ENCODE peak calls at places on chromosomes 13 and 19, in seven cellular contexts. One of them, this sample, is unnamed.

GRCh38 chr19:5170329-5170745 is 170.3 kb downstream of the PTPRS start:
- DNase-seq in HepG2: no peak
- DNase-seq in GM12878: no peak
- DNase-seq in K562: peak; percentile 62
- DNase-seq in SK-N-SH: peak; percentile 58
- DNase-seq in HCT116: no peak
- DNase-seq in H1: no peak
- DNase-seq in this sample: no peak

GRCh38 chr19:7497292-7497691 is 8.5 kb upstream of the PEX11G start:
- DNase-seq in K562: peak; percentile 42
- DNase-seq in HCT116: no peak
- DNase-seq in H1: no peak
- DNase-seq in SK-N-SH: no peak
- DNase-seq in GM12878: no peak
- DNase-seq in HepG2: no peak
- DNase-seq in this sample: no peak

GRCh38 chr13:100800283-100800875 is 125.8 kb upstream of the TMTC4 start:
- DNase-seq in HepG2: no peak
- DNase-seq in GM12878: no peak
- DNase-seq in H1: no peak
- DNase-seq in K562: no peak
- DNase-seq in SK-N-SH: no peak
- DNase-seq in HCT116: no peak
- DNase-seq in this sample: no peak

GRCh38 chr19:53537523-53538377 is at the start of gene ZNF331:
- DNase-seq in SK-N-SH: peak; percentile 88
- DNase-seq in GM12878: peak; percentile 63
- DNase-seq in H1: no peak
- DNase-seq in K562: no peak
- DNase-seq in HCT116: no peak
- DNase-seq in HepG2: peak; percentile 39
- DNase-seq in this sample: peak; percentile 43

GRCh38 chr13:23447927-23448326 is 14.4 kb upstream of the SACS start:
- DNase-seq in HepG2: no peak
- DNase-seq in H1: no peak
- DNase-seq in GM12878: no peak
- DNase-seq in K562: no peak
- DNase-seq in HCT116: no peak
- DNase-seq in SK-N-SH: no peak
- DNase-seq in this sample: no peak

GRCh38 chr13:35720690-35721554 is 244.4 kb upstream of the MAB21L1 start:
- DNase-seq in HCT116: peak; percentile 13
- DNase-seq in GM12878: no peak
- DNase-seq in HepG2: peak; percentile 31
- DNase-seq in SK-N-SH: peak; percentile 89
- DNase-seq in K562: peak; percentile 75
- DNase-seq in H1: peak; percentile 60
- DNase-seq in this sample: peak; percentile 27

GRCh38 chr13:84377071-84377470 is 494.8 kb upstream of the SLITRK1 start:
- DNase-seq in HepG2: no peak
- DNase-seq in HCT116: no peak
- DNase-seq in GM12878: no peak
- DNase-seq in SK-N-SH: no peak
- DNase-seq in K562: no peak
- DNase-seq in H1: no peak
- DNase-seq in this sample: no peak

GRCh38 chr13:110062077-110062776 is 244.7 kb downstream of the COL4A1 start:
- DNase-seq in HCT116: no peak
- DNase-seq in K562: no peak
- DNase-seq in GM12878: no peak
- DNase-seq in HepG2: no peak
- DNase-seq in H1: no peak
- DNase-seq in SK-N-SH: no peak
- DNase-seq in this sample: no peak

GRCh38 chr19:4375620-4376228 is 24.6 kb downstream of the SH3GL1 start:
- DNase-seq in GM12878: peak; percentile 90
- DNase-seq in SK-N-SH: peak; percentile 73
- DNase-seq in HepG2: peak; percentile 51
- DNase-seq in K562: peak; percentile 75
- DNase-seq in HCT116: no peak
- DNase-seq in H1: no peak
- DNase-seq in this sample: no peak

GRCh38 chr19:41887711-41888382 is 4.9 kb downstream of the ARHGEF1 start:
- DNase-seq in SK-N-SH: no peak
- DNase-seq in HCT116: peak; percentile 93
- DNase-seq in H1: peak; percentile 64
- DNase-seq in HepG2: peak; percentile 95
- DNase-seq in GM12878: no peak
- DNase-seq in K562: no peak
- DNase-seq in this sample: peak; percentile 36

GRCh38 chr19:42280761-42281174 is 11.7 kb downstream of the CIC start:
- DNase-seq in SK-N-SH: peak; percentile 58
- DNase-seq in HepG2: no peak
- DNase-seq in K562: peak; percentile 69
- DNase-seq in GM12878: no peak
- DNase-seq in H1: no peak
- DNase-seq in HCT116: no peak
- DNase-seq in this sample: no peak

GRCh38 chr19:1837625-1838105 is 10.6 kb downstream of the REXO1 start:
- DNase-seq in HepG2: peak; percentile 40
- DNase-seq in GM12878: no peak
- DNase-seq in SK-N-SH: peak; percentile 95
- DNase-seq in HCT116: no peak
- DNase-seq in K562: peak; percentile 73
- DNase-seq in H1: no peak
- DNase-seq in this sample: no peak

GRCh38 chr19:55178781-55179569 is 1.1 kb downstream of the SYT5 start:
- DNase-seq in HCT116: peak; percentile 69
- DNase-seq in GM12878: peak; percentile 40
- DNase-seq in SK-N-SH: peak; percentile 97
- DNase-seq in HepG2: peak; percentile 34
- DNase-seq in K562: peak; percentile 83
- DNase-seq in H1: no peak
- DNase-seq in this sample: peak; percentile 78

GRCh38 chr19:35021016-35021415 is 9.3 kb upstream of the SCN1B start:
- DNase-seq in GM12878: no peak
- DNase-seq in HepG2: no peak
- DNase-seq in SK-N-SH: no peak
- DNase-seq in HCT116: no peak
- DNase-seq in H1: no peak
- DNase-seq in K562: no peak
- DNase-seq in this sample: no peak

GRCh38 chr19:5593963-5594255 is 26.2 kb upstream of the TINCR start:
- DNase-seq in HCT116: no peak
- DNase-seq in HepG2: no peak
- DNase-seq in K562: peak; percentile 37
- DNase-seq in SK-N-SH: no peak
- DNase-seq in H1: no peak
- DNase-seq in GM12878: no peak
- DNase-seq in this sample: no peak

GRCh38 chr13:35723820-35724219 is 247.3 kb upstream of the MAB21L1 start:
- DNase-seq in K562: no peak
- DNase-seq in SK-N-SH: peak; percentile 34
- DNase-seq in GM12878: no peak
- DNase-seq in H1: no peak
- DNase-seq in HepG2: peak; percentile 58
- DNase-seq in HCT116: no peak
- DNase-seq in this sample: no peak

GRCh38 chr13:36914648-36915047 is 5.4 kb downstream of the SMAD9 start:
- DNase-seq in HepG2: no peak
- DNase-seq in SK-N-SH: no peak
- DNase-seq in GM12878: no peak
- DNase-seq in HCT116: no peak
- DNase-seq in K562: no peak
- DNase-seq in H1: no peak
- DNase-seq in this sample: no peak

GRCh38 chr19:58401825-58402433 is 6.5 kb downstream of the RNF225 start:
- DNase-seq in HCT116: no peak
- DNase-seq in SK-N-SH: no peak
- DNase-seq in GM12878: no peak
- DNase-seq in K562: peak; percentile 16
- DNase-seq in HepG2: no peak
- DNase-seq in H1: no peak
- DNase-seq in this sample: no peak

GRCh38 chr19:43682824-43683661 is 13.1 kb upstream of the PLAUR start:
- DNase-seq in HepG2: no peak
- DNase-seq in SK-N-SH: no peak
- DNase-seq in H1: no peak
- DNase-seq in K562: peak; percentile 41
- DNase-seq in HCT116: no peak
- DNase-seq in GM12878: no peak
- DNase-seq in this sample: no peak

GRCh38 chr13:99215466-99215865 is 14.8 kb downstream of the UBAC2 start:
- DNase-seq in GM12878: no peak
- DNase-seq in HCT116: no peak
- DNase-seq in HepG2: no peak
- DNase-seq in H1: no peak
- DNase-seq in SK-N-SH: no peak
- DNase-seq in K562: no peak
- DNase-seq in this sample: no peak

GRCh38 chr19:13849991-13850909 is 26.7 kb upstream of the NANOS3 start:
- DNase-seq in HCT116: no peak
- DNase-seq in K562: peak; percentile 80
- DNase-seq in GM12878: no peak
- DNase-seq in H1: no peak
- DNase-seq in HepG2: peak; percentile 53
- DNase-seq in SK-N-SH: peak; percentile 89
- DNase-seq in this sample: peak; percentile 80

DNA sequence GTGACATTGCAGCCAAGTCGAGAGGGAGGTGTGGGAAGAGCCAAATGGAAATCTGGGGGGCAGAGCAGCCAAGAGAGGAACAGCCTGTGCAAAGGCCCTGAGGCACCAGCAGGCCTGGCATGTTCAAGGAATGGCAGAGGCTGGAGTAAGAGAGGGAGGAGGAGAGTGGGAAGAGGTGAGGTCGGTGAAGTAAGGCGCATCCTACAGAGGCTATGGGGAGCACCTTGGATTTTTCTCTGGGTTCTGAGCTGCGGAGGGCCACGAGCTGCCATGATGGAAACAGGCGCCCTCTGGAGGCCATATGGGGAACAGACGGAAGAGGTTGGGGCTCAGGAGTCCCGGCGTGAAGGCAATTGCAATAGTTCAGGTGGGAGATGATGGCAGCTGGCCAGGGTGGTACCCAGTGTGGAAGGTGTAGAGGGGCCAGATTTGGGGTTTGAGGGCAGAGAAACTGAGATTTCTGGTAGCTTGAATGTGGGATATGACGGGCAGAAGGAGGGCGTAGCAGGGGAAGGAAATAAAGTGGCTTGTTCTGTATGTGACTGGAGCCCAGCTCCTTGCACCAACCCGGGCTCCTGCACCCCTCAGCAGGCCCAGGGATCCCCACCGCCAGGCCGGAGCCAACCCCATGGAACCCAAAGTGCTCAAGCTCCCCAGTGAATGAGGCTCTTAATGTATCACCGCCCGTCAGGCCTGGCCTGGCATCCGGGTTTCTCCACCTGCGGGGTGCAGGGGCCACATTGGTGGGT is 20.5 kb upstream of the STRN4 start:
- DNase-seq in H1: no peak
- DNase-seq in GM12878: no peak
- DNase-seq in HepG2: peak; percentile 53
- DNase-seq in K562: peak; percentile 76
- DNase-seq in SK-N-SH: peak; percentile 74
- DNase-seq in HCT116: no peak
- DNase-seq in this sample: no peak
- TF ChIP-seq YY1 in H1: peak; percentile 94
- TF ChIP-seq YY1 in GM12878: peak; percentile 94
- TF ChIP-seq YY1 in HepG2: peak; percentile 83
- TF ChIP-seq YY1 in K562: peak; percentile 89
- TF ChIP-seq YY1 in SK-N-SH: peak; percentile 75
- TF ChIP-seq YY1 in HCT116: peak; percentile 83
- TF ChIP-seq YY1 in this sample: no peak

GRCh38 chr19:18309525-18310064 is 13.3 kb downstream of the LSM4 start:
- DNase-seq in HepG2: no peak
- DNase-seq in GM12878: no peak
- DNase-seq in SK-N-SH: no peak
- DNase-seq in HCT116: no peak
- DNase-seq in K562: peak; percentile 6
- DNase-seq in H1: no peak
- DNase-seq in this sample: no peak
- TF ChIP-seq YY1 in HepG2: no peak
- TF ChIP-seq YY1 in GM12878: no peak
- TF ChIP-seq YY1 in SK-N-SH: no peak
- TF ChIP-seq YY1 in HCT116: no peak
- TF ChIP-seq YY1 in K562: no peak
- TF ChIP-seq YY1 in H1: no peak
- TF ChIP-seq YY1 in this sample: no peak

DNA sequence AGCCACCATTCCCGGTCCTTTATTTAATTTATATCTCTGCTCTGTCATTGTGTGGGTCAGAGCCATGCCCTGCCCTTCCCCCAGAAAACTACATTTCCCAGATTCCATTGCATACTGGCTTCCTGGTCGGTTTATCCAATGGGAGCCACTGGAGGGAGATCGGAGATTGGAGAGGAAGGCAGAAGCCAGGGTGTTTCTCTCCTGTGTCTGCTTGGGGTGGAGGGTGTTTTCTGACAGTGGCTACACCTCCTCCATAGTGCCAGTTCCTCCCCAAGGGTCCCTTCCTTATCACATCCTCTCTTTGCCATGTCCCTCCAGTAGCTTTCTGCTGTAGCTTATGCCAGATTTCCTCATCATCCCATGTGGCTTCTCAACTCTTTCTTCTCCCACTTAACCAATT is 19.0 kb downstream of the OLFM2 start:
- DNase-seq in HCT116: peak; percentile 42
- DNase-seq in SK-N-SH: peak; percentile 81
- DNase-seq in H1: no peak
- DNase-seq in K562: peak; percentile 80
- DNase-seq in HepG2: peak; percentile 51
- DNase-seq in GM12878: no peak
- DNase-seq in this sample: no peak
- TF ChIP-seq YY1 in HCT116: peak; percentile 17
- TF ChIP-seq YY1 in SK-N-SH: no peak
- TF ChIP-seq YY1 in H1: no peak
- TF ChIP-seq YY1 in K562: no peak
- TF ChIP-seq YY1 in HepG2: no peak
- TF ChIP-seq YY1 in GM12878: no peak
- TF ChIP-seq YY1 in this sample: no peak

DNA sequence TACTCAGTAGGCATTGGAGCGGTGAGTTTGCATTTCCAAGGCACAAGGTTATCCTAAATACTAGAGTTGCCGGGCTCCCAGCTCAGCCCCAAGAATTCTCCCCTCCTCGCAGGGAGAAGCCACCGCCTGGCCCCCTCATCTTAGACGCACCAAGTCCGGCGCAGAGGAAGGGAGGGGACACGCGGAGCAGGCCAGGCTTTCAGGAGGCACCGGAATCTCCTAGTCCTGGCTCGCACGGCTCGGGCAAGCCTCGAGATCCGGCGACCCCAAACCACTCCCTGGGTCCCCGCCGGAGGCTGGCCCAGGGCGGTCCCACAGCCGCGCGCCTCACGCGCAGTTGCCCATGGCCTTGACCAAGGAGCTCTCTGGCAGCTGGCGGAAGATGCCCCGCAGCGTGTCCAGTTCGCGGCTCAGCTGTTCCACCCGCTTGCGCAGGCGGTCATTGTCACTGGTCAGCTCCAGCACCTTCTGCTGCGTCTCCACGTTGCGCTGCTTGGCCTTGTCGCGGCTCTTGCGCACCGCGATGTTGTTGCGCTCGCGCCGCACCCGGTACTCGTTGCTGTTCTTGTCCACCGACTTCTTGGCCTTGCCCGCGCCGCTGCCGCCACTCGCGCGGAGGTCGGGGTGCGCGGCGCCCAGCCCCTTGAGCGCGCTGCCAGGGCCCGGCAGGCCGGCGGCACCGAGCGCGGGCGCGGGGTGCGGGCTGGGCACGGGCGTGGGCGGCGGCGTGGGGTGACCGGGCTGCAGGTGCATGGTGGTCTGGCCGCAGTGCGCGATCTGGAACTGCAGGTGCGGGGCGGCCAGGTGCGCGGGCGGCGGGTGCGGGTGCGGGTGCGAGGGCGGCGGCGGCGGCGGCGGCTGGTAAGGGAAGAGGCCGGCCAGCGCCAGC is 1.1 kb downstream of the CEBPA start:
- DNase-seq in HCT116: no peak
- DNase-seq in H1: no peak
- DNase-seq in K562: no peak
- DNase-seq in HepG2: no peak
- DNase-seq in GM12878: no peak
- DNase-seq in SK-N-SH: peak; percentile 63
- DNase-seq in this sample: no peak
- TF ChIP-seq YY1 in HCT116: no peak
- TF ChIP-seq YY1 in H1: no peak
- TF ChIP-seq YY1 in K562: no peak
- TF ChIP-seq YY1 in HepG2: no peak
- TF ChIP-seq YY1 in GM12878: no peak
- TF ChIP-seq YY1 in SK-N-SH: no peak
- TF ChIP-seq YY1 in this sample: no peak

This sample was measured in NT2/D1.